ENCODE peak calls at places on chromosome 1, in four cellular contexts. W, X, H and D are unnamed samples.

GRCh38 chr1:245361951-245362350 is 207.2 kb downstream of the KIF26B start:
- DNase-seq in W (peak; percentile 58), X (no peak), H (no peak), D (no peak)

GRCh38 chr1:239909894-239910293 is 181.8 kb upstream of the FMN2 start:
- DNase-seq in W (no peak), X (no peak), H (no peak), D (no peak)

GRCh38 chr1:181557313-181557712 is 74.0 kb downstream of the CACNA1E start:
- DNase-seq in W (no peak), X (no peak), H (no peak), D (no peak)

GRCh38 chr1:34721241-34721640 is 33.6 kb upstream of the GJB5 start:
- DNase-seq in W (no peak), X (no peak), H (no peak), D (no peak)

GRCh38 chr1:168960595-168960994 is 145.9 kb upstream of the ATP1B1 start:
- DNase-seq in W (no peak), X (no peak), H (no peak), D (peak; percentile 23)

GRCh38 chr1:156495401-156496140 is 5.0 kb downstream of the MEF2D start:
- DNase-seq in W (peak; percentile 84), X (no peak), H (no peak), D (no peak)

GRCh38 chr1:226645279-226645976 is 93.7 kb downstream of the ITPKB start:
- DNase-seq in W (no peak), X (no peak), H (no peak), D (no peak)

GRCh38 chr1:86419277-86419903 is 4.6 kb upstream of the CLCA2 start:
- DNase-seq in W (no peak), X (no peak), H (no peak), D (no peak)

GRCh38 chr1:231193710-231194340 is 32.0 kb downstream of the TRIM67 start:
- DNase-seq in W (peak; percentile 64), X (no peak), H (no peak), D (no peak)

GRCh38 chr1:201551877-201552731 is 13.2 kb downstream of the NAV1 start:
- DNase-seq in W (no peak), X (no peak), H (no peak), D (no peak)

GRCh38 chr1:46221749-46222148 is 18.6 kb downstream of the LURAP1 start:
- DNase-seq in W (no peak), X (no peak), H (no peak), D (no peak)

GRCh38 chr1:77010937-77011336 is 143.7 kb downstream of the ST6GALNAC5 start:
- DNase-seq in W (no peak), X (no peak), H (peak; percentile 37), D (no peak)

GRCh38 chr1:54287176-54287650 is 87.2 kb downstream of the MRPL37 start:
- DNase-seq in W (peak; percentile 83), X (peak; percentile 79), H (peak; percentile 85), D (peak; percentile 58)

GRCh38 chr1:48725331-48725730 is 51.4 kb downstream of the BEND5 start:
- DNase-seq in W (no peak), X (no peak), H (no peak), D (no peak)

GRCh38 chr1:17014671-17015567 is 3.2 kb upstream of the ATP13A2 start:
- DNase-seq in W (peak; percentile 9), X (no peak), H (no peak), D (no peak)

GRCh38 chr1:184023133-184023532 is 14.4 kb downstream of the COLGALT2 start:
- DNase-seq in W (no peak), X (no peak), H (no peak), D (no peak)

GRCh38 chr1:164515932-164516331 is 43.1 kb upstream of the PBX1 start:
- DNase-seq in W (no peak), X (no peak), H (peak; percentile 50), D (no peak)

GRCh38 chr1:11855430-11855829 is 3.3 kb downstream of the NPPB start:
- DNase-seq in W (no peak), X (no peak), H (no peak), D (no peak)

GRCh38 chr1:199705825-199706224 is 321.7 kb upstream of the NR5A2 start:
- DNase-seq in W (no peak), X (no peak), H (no peak), D (no peak)

GRCh38 chr1:191343816-191344215 is 814.4 kb upstream of the RGS18 start:
- DNase-seq in W (no peak), X (no peak), H (no peak), D (no peak)

GRCh38 chr1:76463278-76463677 is 388.7 kb downstream of the ST6GALNAC3 start:
- DNase-seq in W (no peak), X (no peak), H (peak; percentile 10), D (no peak)

GRCh38 chr1:30478799-30479198 is 244.6 kb downstream of the MATN1 start:
- DNase-seq in W (no peak), X (no peak), H (no peak), D (no peak)

GRCh38 chr1:27568247-27569087 is 35.5 kb downstream of the AHDC1 start:
- DNase-seq in W (peak; percentile 98), X (peak; percentile 98), H (no peak), D (peak; percentile 94)

GRCh38 chr1:195898924-195899323 is 709.3 kb downstream of the KCNT2 start:
- DNase-seq in W (no peak), X (no peak), H (no peak), D (no peak)

GRCh38 chr1:93905734-93906133 is 3.5 kb downstream of the GCLM start:
- DNase-seq in W (no peak), X (no peak), H (no peak), D (peak; percentile 38)

GRCh38 chr1:204366759-204367158 is 7.0 kb upstream of the PLEKHA6 start:
- DNase-seq in W (no peak), X (no peak), H (peak; percentile 39), D (no peak)

GRCh38 chr1:101043776-101044175 is 18.2 kb upstream of the DPH5 start:
- DNase-seq in W (no peak), X (no peak), H (no peak), D (no peak)

GRCh38 chr1:245807954-245808719 is 653.4 kb downstream of the KIF26B start:
- DNase-seq in W (no peak), X (no peak), H (no peak), D (no peak)

GRCh38 chr1:99681583-99681982 is 35.7 kb downstream of the PALMD start:
- DNase-seq in W (no peak), X (no peak), H (peak; percentile 65), D (no peak)

GRCh38 chr1:169491845-169492281 is 6.1 kb upstream of the SLC19A2 start:
- DNase-seq in W (no peak), X (no peak), H (no peak), D (no peak)

GRCh38 chr1:43530483-43531452 is at the start of gene PTPRF:
- DNase-seq in W (no peak), X (peak; percentile 88), H (peak; percentile 80), D (peak; percentile 81)

GRCh38 chr1:191695865-191696264 is 462.4 kb upstream of the RGS18 start:
- DNase-seq in W (no peak), X (no peak), H (no peak), D (no peak)